ENCODE peak calls at places on chromosome 14, in ten cellular contexts. Q is cardiac fibroblast; S is CD8-positive, alpha-beta memory T cell; A is astrocyte of the spinal cord; R is fibroblast of pulmonary artery; P is aorta; F is breast epithelium; L is adipocyte; J is spleen; Y is A549. K is an unnamed sample.

GRCh38 chr14:37592288-37593274 is 2.5 kb downstream of the FOXA1 start:
- DNase-seq in J (no peak), A (no peak), P (no peak), L (no peak), F (no peak), S (no peak), Q (no peak), R (no peak), Y (no peak), K (no peak)

GRCh38 chr14:72714871-72715214 is 179.1 kb downstream of the DPF3 start:
- DNase-seq in A (peak; percentile 27), J (no peak), L (no peak), Y (no peak), S (no peak), R (no peak), F (no peak), Q (no peak), P (no peak), K (no peak)

GRCh38 chr14:88013750-88014349 is 8.9 kb downstream of the GPR65 start:
- DNase-seq in Y (peak; percentile 63), S (peak; percentile 43), P (peak; percentile 79), Q (peak; percentile 82), R (peak; percentile 84), J (no peak), L (peak; percentile 81), A (peak; percentile 68), F (peak; percentile 63), K (peak; percentile 74)

GRCh38 chr14:105095236-105095805 is 30.1 kb upstream of the GPR132 start:
- DNase-seq in L (no peak), S (no peak), P (no peak), R (no peak), Y (no peak), Q (no peak), A (no peak), F (no peak), J (no peak), K (no peak)

GRCh38 chr14:104680056-104680805 is 9.2 kb upstream of the INF2 start:
- DNase-seq in J (peak; percentile 77), S (no peak), R (peak; percentile 72), L (peak; percentile 78), P (peak; percentile 85), Y (peak; percentile 85), A (peak; percentile 89), F (no peak), Q (peak; percentile 82), K (peak; percentile 61)

GRCh38 chr14:20429801-20430669 is 5.9 kb downstream of the KLHL33 start:
- DNase-seq in R (no peak), S (no peak), P (no peak), Y (no peak), L (no peak), F (no peak), J (peak; percentile 85), Q (no peak), A (no peak), K (no peak)

GRCh38 chr14:41749425-41749824 is 142.7 kb downstream of the LRFN5 start:
- DNase-seq in R (peak; percentile 30), A (peak; percentile 43), S (peak; percentile 36), Y (no peak), F (no peak), L (peak; percentile 50), Q (peak; percentile 44), J (no peak), P (no peak), K (peak; percentile 4)

GRCh38 chr14:55583942-55584468 is 4.0 kb downstream of the KTN1 start:
- DNase-seq in P (no peak), Y (no peak), A (no peak), S (no peak), L (peak; percentile 50), Q (no peak), F (no peak), R (no peak), J (no peak), K (no peak)

GRCh38 chr14:75429562-75429961 is 1.7 kb downstream of the JDP2 start:
- DNase-seq in Y (no peak), S (no peak), R (no peak), Q (no peak), F (no peak), L (no peak), J (no peak), P (no peak), A (no peak), K (no peak)
- H3K4me3 ChIP-seq in Y (peak overlapping the region; percentile 83), S (no peak overlapping the region), R (peak overlapping the region; percentile 75), Q (no peak overlapping the region), F (peak overlapping the region; percentile 96), L (peak overlapping the region; percentile 85), J (peak overlapping the region; percentile 47), P (no peak overlapping the region), A (peak overlapping the region; percentile 0), K (peak overlapping the region; percentile 88)

DNA sequence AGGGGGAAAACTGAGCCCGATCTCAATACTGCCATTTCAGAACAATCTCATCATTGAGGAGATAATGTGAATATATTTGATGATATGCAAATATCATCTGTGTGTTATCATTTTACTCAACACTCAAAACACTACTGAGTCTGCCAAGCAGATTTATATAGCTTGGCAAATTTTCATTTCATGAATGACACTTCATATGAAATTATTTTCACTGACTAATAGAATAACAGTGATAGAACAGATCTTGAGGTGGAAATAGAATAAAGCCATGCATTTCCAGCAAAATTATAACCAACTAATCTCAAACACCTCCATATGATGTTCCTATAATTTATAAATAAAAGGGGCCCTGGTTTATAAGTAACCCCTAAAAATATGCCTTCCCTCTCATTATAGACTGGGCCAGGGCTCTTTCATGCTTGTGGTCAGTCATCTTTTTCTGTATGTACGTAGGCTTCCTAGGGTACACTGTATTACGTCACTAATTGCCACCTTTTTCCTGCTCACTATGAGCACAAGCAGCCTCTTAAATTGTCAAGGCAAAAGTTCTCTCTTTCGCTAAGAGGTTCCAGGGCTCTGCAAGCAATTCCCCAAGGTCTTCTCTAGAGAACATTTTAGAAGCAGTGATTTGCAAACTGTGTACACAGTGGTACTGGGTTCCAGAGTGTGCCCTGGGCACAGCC is 197.1 kb upstream of the FOXN3 start:
- DNase-seq in P (no peak), A (no peak), R (no peak), L (no peak), S (no peak), Q (peak; percentile 14), J (no peak), Y (no peak), F (no peak), K (no peak)
- H3K4me3 ChIP-seq in P (no peak overlapping the region), A (no peak overlapping the region), R (no peak overlapping the region), L (no peak overlapping the region), S (no peak overlapping the region), Q (no peak overlapping the region), J (no peak overlapping the region), Y (no peak overlapping the region), F (no peak overlapping the region), K (no peak overlapping the region)

GRCh38 chr14:74574092-74574438 is 38.0 kb downstream of the LTBP2 start:
- DNase-seq in F (no peak), L (no peak), Y (no peak), J (peak; percentile 15), P (no peak), R (no peak), S (peak; percentile 69), Q (no peak), A (peak; percentile 34), K (no peak)

GRCh38 chr14:74572829-74573360 is 39.1 kb downstream of the LTBP2 start:
- DNase-seq in R (no peak), F (peak; percentile 87), S (no peak), Q (no peak), A (peak; percentile 65), J (no peak), L (peak; percentile 83), P (peak; percentile 53), Y (no peak), K (no peak)

GRCh38 chr14:74574706-74575105 is 37.3 kb downstream of the LTBP2 start:
- DNase-seq in F (no peak), Q (no peak), R (no peak), L (peak; percentile 30), P (peak; percentile 61), A (no peak), S (no peak), J (peak; percentile 62), Y (no peak), K (no peak)

GRCh38 chr14:74571901-74572828 is 39.9 kb downstream of the LTBP2 start:
- DNase-seq in S (no peak), R (peak; percentile 99), J (peak; percentile 25), A (peak; percentile 99), Y (peak; percentile 74), P (peak; percentile 73), F (peak; percentile 72), L (peak; percentile 97), Q (peak; percentile 100), K (peak; percentile 100)

DNA sequence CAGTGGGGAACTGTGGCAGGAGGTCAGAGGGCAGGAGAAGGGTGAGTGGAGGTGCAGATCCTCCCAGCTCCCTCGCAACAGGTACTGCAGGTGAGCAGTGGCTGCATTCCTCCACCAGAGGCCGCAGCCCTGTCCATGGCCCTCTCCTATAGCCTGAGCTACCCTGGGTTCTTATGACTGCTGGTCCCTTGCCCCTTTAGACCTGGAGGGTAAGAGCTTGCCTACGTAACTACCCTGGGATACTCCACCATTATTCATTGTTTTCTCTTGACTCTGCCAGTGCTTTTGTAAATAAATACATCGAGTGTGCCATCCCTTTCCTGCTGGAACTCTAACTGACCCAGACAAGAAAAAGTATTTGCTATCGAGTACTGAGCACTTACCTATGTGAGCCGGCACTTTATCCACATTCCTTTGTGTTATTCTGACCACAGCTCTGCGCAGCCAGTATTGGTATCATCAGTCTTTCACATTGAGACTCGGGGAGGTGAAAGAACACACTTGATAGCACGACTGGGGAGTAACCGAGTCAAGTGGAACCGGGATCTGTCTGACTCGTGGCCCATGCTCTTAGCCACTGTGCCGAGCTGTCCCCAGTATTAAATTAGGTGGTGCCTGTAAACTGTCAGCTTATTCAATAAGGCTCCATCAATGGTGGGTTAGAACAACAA is 38.5 kb downstream of the LTBP2 start:
- DNase-seq in Q (no peak), Y (no peak), A (peak; percentile 26), J (peak; percentile 57), F (no peak), L (no peak), S (no peak), P (peak; percentile 30), R (no peak), K (no peak)
- H3K4me3 ChIP-seq in Q (no peak overlapping the region), Y (no peak overlapping the region), A (no peak overlapping the region), J (no peak overlapping the region), F (peak overlapping the region; percentile 59), L (no peak overlapping the region), S (no peak overlapping the region), P (no peak overlapping the region), R (no peak overlapping the region), K (no peak overlapping the region)

DNA sequence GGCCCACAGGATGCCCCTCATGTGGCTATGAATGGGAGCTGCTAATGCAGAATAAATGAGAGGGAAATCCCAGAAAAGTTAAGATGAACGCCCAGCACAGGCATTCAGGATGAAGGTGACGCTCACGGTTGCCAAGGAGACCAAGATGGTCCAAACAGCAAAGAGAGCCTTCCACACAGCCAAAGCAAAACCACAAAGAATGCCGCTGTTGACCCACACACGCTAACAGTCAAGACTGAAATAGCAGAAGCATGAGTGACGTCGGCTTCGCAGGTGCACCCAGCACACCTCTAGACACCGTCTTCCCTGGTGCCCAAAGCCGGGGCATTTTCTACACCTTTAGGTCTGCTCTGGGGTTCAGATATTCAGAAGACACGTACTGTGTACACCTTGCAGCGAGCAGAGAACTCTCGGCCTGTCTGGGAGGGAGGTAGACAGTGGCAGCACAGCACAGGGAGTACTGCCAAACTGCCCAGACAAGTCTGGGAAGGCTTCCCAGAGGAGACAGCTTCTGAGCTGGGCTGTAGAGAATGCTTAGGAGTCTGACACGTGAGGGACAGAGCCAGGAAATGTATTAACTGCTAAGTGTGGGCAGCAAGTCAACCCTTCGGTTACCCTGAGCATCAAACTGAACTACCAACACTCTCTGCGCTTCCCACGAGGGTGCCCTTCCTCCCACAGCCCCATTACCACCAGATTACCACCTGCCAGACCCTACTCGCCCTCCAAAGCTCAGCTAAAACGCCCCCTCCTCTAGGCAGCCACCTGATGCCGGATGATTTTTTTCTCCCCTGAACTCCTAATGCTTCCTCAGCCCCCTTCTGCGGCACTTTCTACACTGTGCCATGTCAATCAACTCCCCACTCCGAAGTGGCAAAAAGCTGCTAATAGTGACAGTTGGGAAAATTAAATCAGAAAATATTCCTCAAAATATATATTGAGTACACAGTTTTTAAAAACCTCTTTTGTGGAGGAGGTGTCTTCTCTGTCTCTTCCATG is 50.1 kb downstream of the CCDC88C start:
- DNase-seq in S (peak; percentile 78), Y (no peak), P (no peak), J (no peak), L (no peak), A (peak; percentile 90), Q (peak; percentile 9), F (peak; percentile 75), R (no peak), K (no peak)
- H3K4me3 ChIP-seq in S (peak overlapping the region; percentile 47), Y (no peak overlapping the region), P (no peak overlapping the region), J (no peak overlapping the region), L (no peak overlapping the region), A (no peak overlapping the region), Q (no peak overlapping the region), F (no peak overlapping the region), R (no peak overlapping the region), K (no peak overlapping the region)